ENCODE peak calls at places on chromosomes 16 and 17, in seven cellular contexts. B is Calu3; V is heart left ventricle; O is fibroblast of villous mesenchyme; Q is cardiac fibroblast; C is esophagus squamous epithelium; I is CD4-positive, alpha-beta T cell. M is an unnamed sample.
A peak's percentile ranks its signal among the peaks of the same experiment; 100 is the strongest.

GRCh38 chr17:64662774-64663367 is 764 bp upstream of the SMURF2 start:
- DNase-seq in Q (no peak), O (no peak), B (no peak), C (no peak), V (no peak), I (no peak), M (no peak)

GRCh38 chr16:73095885-73096341 is 48.0 kb upstream of the ZFHX3 start:
- DNase-seq in V (no peak), O (no peak), I (no peak), Q (peak; percentile 38), C (no peak), B (peak; percentile 28), M (peak; percentile 68)

GRCh38 chr16:87602821-87603683 is 744 bp downstream of the JPH3 start:
- DNase-seq in O (no peak), I (no peak), B (no peak), Q (no peak), V (no peak), C (no peak), M (peak; percentile 61)

GRCh38 chr17:60599620-60600489 is at the start of gene PPM1D:
- DNase-seq in C (peak; percentile 92), Q (peak; percentile 100), V (peak; percentile 100), I (peak; percentile 97), O (peak; percentile 99), B (peak; percentile 96), M (peak; percentile 99)

GRCh38 chr16:1871974-1872635 is at the start of gene MEIOB:
- DNase-seq in C (no peak), V (no peak), Q (peak; percentile 21), O (peak; percentile 38), I (no peak), B (no peak), M (no peak)

GRCh38 chr16:31002252-31002700 is 8.2 kb downstream of the STX1B start:
- DNase-seq in V (no peak), C (no peak), Q (no peak), O (no peak), B (no peak), I (no peak), M (no peak)

GRCh38 chr16:57736419-57737281 is 1.1 kb downstream of the KATNB1 start:
- DNase-seq in O (peak; percentile 78), I (peak; percentile 19), Q (peak; percentile 78), B (peak; percentile 58), C (no peak), V (no peak), M (no peak)

GRCh38 chr16:58417600-58417999 is 25.3 kb downstream of the GINS3 start:
- DNase-seq in O (no peak), Q (peak; percentile 28), C (no peak), V (peak; percentile 60), B (no peak), I (no peak), M (no peak)

GRCh38 chr17:12745481-12745880 is 43.8 kb upstream of the ARHGAP44 start:
- DNase-seq in I (no peak), C (no peak), O (no peak), B (no peak), Q (no peak), V (no peak), M (no peak)

GRCh38 chr16:59356709-59357108 is 622.6 kb upstream of the GOT2 start:
- DNase-seq in I (no peak), O (no peak), C (no peak), Q (no peak), V (no peak), B (no peak), M (no peak)

GRCh38 chr17:72618018-72618509 is 474.4 kb downstream of the SLC39A11 start:
- DNase-seq in O (no peak), Q (peak; percentile 20), I (peak; percentile 30), B (peak; percentile 94), C (no peak), V (no peak), M (peak; percentile 58)

GRCh38 chr16:85173077-85173980 is 61.1 kb upstream of the CIBAR2 start:
- DNase-seq in C (no peak), B (no peak), O (peak; percentile 92), V (no peak), I (no peak), Q (peak; percentile 84), M (no peak)

GRCh38 chr17:73400915-73401545 is 89.2 kb upstream of the CDC42EP4 start:
- DNase-seq in C (no peak), O (no peak), Q (no peak), V (no peak), I (no peak), B (no peak), M (no peak)

GRCh38 chr16:84369105-84369504 is 767 bp downstream of the ATP2C2 start:
- DNase-seq in O (no peak), B (no peak), I (no peak), V (no peak), C (no peak), Q (no peak), M (no peak)

GRCh38 chr17:38867179-38867994 is 2.5 kb upstream of the LASP1 start:
- DNase-seq in Q (peak; percentile 76), B (peak; percentile 96), C (no peak), O (peak; percentile 74), V (peak; percentile 47), I (peak; percentile 30), M (peak; percentile 75)

GRCh38 chr16:77223184-77223583 is 24.0 kb downstream of the SYCE1L start:
- DNase-seq in O (no peak), V (no peak), Q (no peak), B (no peak), C (no peak), I (no peak), M (no peak)

GRCh38 chr16:18984425-18985005 is 781 bp downstream of the TMC7 start:
- DNase-seq in V (no peak), I (no peak), C (no peak), Q (no peak), O (no peak), B (no peak), M (no peak)

GRCh38 chr16:18979936-18980335 is 3.8 kb upstream of the TMC7 start:
- DNase-seq in V (no peak), B (no peak), I (no peak), Q (no peak), C (no peak), O (no peak), M (no peak)

GRCh38 chr16:18983565-18984424 is at the start of gene TMC7:
- DNase-seq in Q (peak; percentile 83), O (peak; percentile 77), B (peak; percentile 99), V (peak; percentile 87), C (no peak), I (no peak), M (peak; percentile 94)
- TF ChIP-seq CTCF in Q (peak; percentile 87), O (peak; percentile 72), B (peak; percentile 92), V (peak; percentile 74), C (peak; percentile 77), I (no peak), M (peak; percentile 59)

DNA sequence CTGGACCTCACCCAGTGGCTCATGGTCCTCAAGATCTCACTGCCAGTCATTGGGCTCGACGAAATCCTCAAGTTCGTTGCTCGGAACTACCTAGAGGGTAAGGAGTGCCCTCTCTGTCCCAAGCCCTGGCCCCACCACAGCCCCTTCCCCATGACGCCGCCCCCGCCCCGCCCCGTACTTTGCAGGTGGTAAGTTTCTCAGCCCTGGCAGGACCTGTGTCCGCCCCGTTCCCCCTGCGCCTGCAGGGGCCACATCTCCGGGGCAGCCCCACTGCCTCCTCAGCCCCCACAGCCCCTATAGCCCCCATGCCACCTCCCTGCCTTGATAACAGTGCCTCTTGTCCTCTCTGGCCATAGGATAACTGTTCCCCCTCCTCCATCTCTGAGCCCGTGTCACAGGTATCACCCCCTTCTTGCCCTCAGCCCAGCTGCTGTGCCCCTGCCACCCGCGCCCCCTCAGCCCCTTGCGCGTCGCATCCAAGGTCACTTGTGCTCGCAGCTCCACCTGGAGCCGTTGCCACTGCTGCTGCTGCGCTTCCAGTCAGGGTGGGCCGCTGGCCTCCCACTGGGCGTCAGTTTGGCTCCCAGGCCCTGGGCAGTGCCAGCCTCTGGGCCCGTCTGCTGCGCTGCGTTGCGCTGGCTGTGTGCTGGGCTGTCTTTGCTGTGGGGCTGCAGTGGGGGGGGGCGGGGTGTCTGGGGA is 21.5 kb downstream of the RABEP2 start:
- DNase-seq in O (no peak), I (no peak), V (no peak), Q (no peak), B (no peak), C (no peak), M (no peak)
- TF ChIP-seq CTCF in O (no peak), I (no peak), V (no peak), Q (no peak), B (no peak), C (no peak), M (no peak)

DNA sequence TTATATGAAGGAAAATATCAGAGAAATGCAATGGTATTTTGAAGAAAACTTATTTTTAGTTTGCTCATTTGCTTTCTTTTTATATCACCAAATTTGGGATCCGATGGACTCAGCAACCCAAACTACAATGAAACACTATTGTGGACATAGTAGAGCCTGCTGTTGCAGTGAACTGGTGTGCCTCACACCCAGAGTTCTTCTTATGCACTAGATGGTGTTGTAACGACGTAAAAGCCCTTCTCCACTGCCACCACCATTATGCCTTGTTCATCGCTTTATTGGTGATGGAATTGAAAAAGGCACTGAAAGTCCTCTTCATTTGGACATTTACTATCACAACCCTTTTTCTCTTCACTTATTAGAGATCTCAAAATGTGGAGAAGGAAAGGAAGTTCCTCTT is 381.3 kb downstream of the CDH8 start:
- DNase-seq in B (no peak), I (no peak), O (no peak), Q (no peak), V (no peak), C (no peak), M (no peak)
- TF ChIP-seq CTCF in B (no peak), I (no peak), O (no peak), Q (no peak), V (no peak), C (no peak), M (no peak)

GRCh38 chr16:23079683-23080221 is 69.5 kb downstream of the USP31 start:
- DNase-seq in O (no peak), B (peak; percentile 68), I (no peak), V (no peak), Q (no peak), C (no peak), M (no peak)

GRCh38 chr16:23080329-23080728 is 68.9 kb downstream of the USP31 start:
- DNase-seq in I (no peak), C (no peak), V (no peak), B (no peak), O (no peak), Q (no peak), M (no peak)

GRCh38 chr16:23080747-23081146 is 68.5 kb downstream of the USP31 start:
- DNase-seq in B (no peak), O (no peak), V (no peak), C (no peak), I (no peak), Q (no peak), M (no peak)

GRCh38 chr16:23082161-23082788 is 67.0 kb downstream of the USP31 start:
- DNase-seq in Q (peak; percentile 10), V (no peak), I (no peak), B (no peak), O (no peak), C (no peak), M (no peak)

DNA sequence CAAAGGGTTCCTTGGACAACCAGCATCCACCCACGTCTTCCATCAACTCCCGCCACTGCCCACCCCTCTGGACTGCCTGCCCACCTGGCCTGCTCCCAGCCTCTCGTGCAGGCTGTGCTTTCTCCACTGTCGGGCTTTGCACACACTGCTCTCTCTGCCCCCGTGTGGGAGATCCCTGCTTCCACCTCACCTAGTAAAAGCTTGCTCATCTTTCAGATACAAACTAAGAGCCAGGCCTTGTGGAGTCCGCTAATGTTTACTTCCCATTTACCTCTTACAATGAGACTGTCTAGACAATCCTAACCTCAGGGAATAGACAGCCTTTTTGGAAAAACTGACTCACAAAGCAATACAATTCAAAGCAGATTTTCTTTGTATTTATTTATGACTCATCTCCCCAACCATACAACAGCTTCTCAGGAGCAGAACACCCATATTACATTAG is 67.6 kb downstream of the USP31 start:
- DNase-seq in B (no peak), C (no peak), V (no peak), O (peak; percentile 7), I (no peak), Q (peak; percentile 13), M (no peak)
- TF ChIP-seq CTCF in B (no peak), C (no peak), V (no peak), O (no peak), I (no peak), Q (peak; percentile 17), M (no peak)